ENCODE peak calls at places on chromosome 22, in five cellular contexts. J, Y, G, N and V are unnamed samples.

GRCh38 chr22:18965526-18966421 is 29.7 kb upstream of the PRODH start:
- DNase-seq in J (no peak), Y (no peak), G (no peak), N (no peak), V (no peak)

GRCh38 chr22:20080776-20081654 is 974 bp downstream of the DGCR8 start:
- DNase-seq in J (peak), Y (peak), G (peak), N (peak), V (no peak)

GRCh38 chr22:38115423-38116205 is 5.1 kb upstream of the BAIAP2L2 start:
- DNase-seq in J (no peak), Y (no peak), G (no peak), N (no peak), V (no peak)

GRCh38 chr22:50274311-50274710 is 4.1 kb upstream of the MAPK11 start:
- DNase-seq in J (no peak), Y (no peak), G (peak), N (peak), V (no peak)

GRCh38 chr22:22061085-22062077 is 78.8 kb upstream of the TOP3B start:
- DNase-seq in J (peak), Y (peak), G (peak), N (no peak), V (no peak)

GRCh38 chr22:20930004-20930403 is 12.8 kb downstream of the CRKL start:
- DNase-seq in J (no peak), Y (no peak), G (no peak), N (no peak), V (no peak)

GRCh38 chr22:23762866-23763578 is at the start of gene C22orf15:
- DNase-seq in J (no peak), Y (no peak), G (peak), N (no peak), V (no peak)

GRCh38 chr22:35835998-35836691 is 118.5 kb downstream of the APOL5 start:
- DNase-seq in J (no peak), Y (peak), G (peak), N (peak), V (no peak)

GRCh38 chr22:44738347-44738715 is 14.0 kb upstream of the ARHGAP8 start:
- DNase-seq in J (no peak), Y (no peak), G (no peak), N (peak), V (no peak)

GRCh38 chr22:49090061-49090852 is 737.4 kb downstream of the BRD1 start:
- DNase-seq in J (no peak), Y (no peak), G (no peak), N (no peak), V (no peak)

GRCh38 chr22:26169312-26170111 is at the start of gene SEZ6L:
- DNase-seq in J (no peak), Y (no peak), G (no peak), N (no peak), V (no peak)

GRCh38 chr22:31148516-31148915 is 8.2 kb upstream of the PLA2G3 start:
- DNase-seq in J (no peak), Y (no peak), G (no peak), N (no peak), V (no peak)

GRCh38 chr22:38305481-38306448 is 11.5 kb downstream of the CSNK1E start:
- DNase-seq in J (no peak), Y (no peak), G (no peak), N (peak), V (no peak)

GRCh38 chr22:42773161-42773560 is 52.5 kb upstream of the A4GALT start:
- DNase-seq in J (no peak), Y (no peak), G (no peak), N (no peak), V (no peak)